ENCODE peak calls at places on chromosomes 16 and 17, in ten cellular contexts. I is neuronal stem cell, O is pancreas, X is MG63, W is GM23248, R is AG04450, G is aorta, V is BE2C, M is upper lobe of right lung, N is tibial nerve. U is an unnamed sample. For H3K27me3, the result is how much of the 10 kb centered on the place peaks cover.

GRCh38 chr16:4685776-4686496 is 7.4 kb upstream of the NUDT16L1 start:
- DNase-seq in I (no peak), O (peak), X (no peak), W (no peak), R (no peak), G (peak), V (no peak), M (no peak), N (no peak), U (peak)

GRCh38 chr17:38870259-38871165 is 654 bp downstream of the LASP1 start:
- DNase-seq in I (no peak), O (peak), X (peak), W (peak), R (no peak), G (peak), V (peak), M (peak), N (peak), U (peak)

GRCh38 chr16:1870365-1871082 is 1.4 kb downstream of the MEIOB start:
- DNase-seq in I (no peak), O (no peak), X (peak), W (peak), R (peak), G (peak), V (no peak), M (peak), N (no peak), U (no peak)

GRCh38 chr17:57109393-57110151 is 24.5 kb downstream of the AKAP1 start:
- DNase-seq in I (no peak), O (no peak), X (no peak), W (no peak), R (no peak), G (no peak), V (peak), M (no peak), N (no peak), U (peak)

GRCh38 chr16:4077083-4077714 is 39.0 kb downstream of the ADCY9 start:
- DNase-seq in I (no peak), O (no peak), X (no peak), W (no peak), R (no peak), G (no peak), V (no peak), M (no peak), N (no peak), U (no peak)

GRCh38 chr17:6592193-6592592 is 35.8 kb upstream of the PITPNM3 start:
- DNase-seq in I (no peak), O (no peak), X (no peak), W (peak), R (no peak), G (no peak), V (no peak), M (no peak), N (no peak), U (no peak)

GRCh38 chr16:84608281-84608680 is 9.6 kb downstream of the COTL1 start:
- DNase-seq in I (no peak), O (no peak), X (no peak), W (no peak), R (no peak), G (no peak), V (no peak), M (no peak), N (no peak), U (no peak)

GRCh38 chr17:17036520-17036998 is 5.7 kb upstream of the MPRIP start:
- DNase-seq in I (no peak), O (no peak), X (no peak), W (peak), R (no peak), G (peak), V (no peak), M (peak), N (no peak), U (no peak)

GRCh38 chr16:7990864-7991263 is 599.4 kb downstream of the TMEM114 start:
- DNase-seq in I (no peak), O (no peak), X (no peak), W (no peak), R (no peak), G (no peak), V (no peak), M (no peak), N (no peak), U (peak)

GRCh38 chr16:2963074-2963610 is 933 bp upstream of the KREMEN2 start:
- DNase-seq in I (no peak), O (peak), X (no peak), W (no peak), R (no peak), G (no peak), V (no peak), M (no peak), N (no peak), U (no peak)

GRCh38 chr17:46818929-46819859 is 702 bp upstream of the WNT3 start:
- DNase-seq in I (peak), O (peak), X (no peak), W (peak), R (no peak), G (no peak), V (no peak), M (peak), N (no peak), U (no peak)

GRCh38 chr16:5506021-5506420 is 408.4 kb upstream of the EEF2KMT start:
- DNase-seq in I (no peak), O (no peak), X (no peak), W (no peak), R (no peak), G (no peak), V (peak), M (no peak), N (no peak), U (no peak)

GRCh38 chr17:13415877-13416416 is 185.8 kb downstream of the HS3ST3A1 start:
- DNase-seq in I (no peak), O (no peak), X (peak), W (peak), R (peak), G (no peak), V (peak), M (peak), N (no peak), U (peak)

GRCh38 chr16:87560428-87561199 is 41.7 kb upstream of the JPH3 start:
- DNase-seq in I (no peak), O (no peak), X (peak), W (peak), R (no peak), G (peak), V (peak), M (peak), N (no peak), U (peak)

GRCh38 chr17:34582901-34583245 is 3.5 kb downstream of the TMEM132E start:
- DNase-seq in I (no peak), O (no peak), X (no peak), W (no peak), R (no peak), G (no peak), V (no peak), M (peak), N (no peak), U (no peak)

GRCh38 chr17:34586346-34586846 is 7.0 kb downstream of the TMEM132E start:
- DNase-seq in I (no peak), O (no peak), X (no peak), W (no peak), R (no peak), G (no peak), V (no peak), M (no peak), N (no peak), U (no peak)

GRCh38 chr17:34584805-34585416 is 5.5 kb downstream of the TMEM132E start:
- DNase-seq in I (no peak), O (no peak), X (no peak), W (peak), R (no peak), G (peak), V (peak), M (no peak), N (no peak), U (no peak)

GRCh38 chr17:34589120-34589965 is 10.0 kb downstream of the TMEM132E start:
- DNase-seq in I (no peak), O (no peak), X (no peak), W (no peak), R (no peak), G (no peak), V (no peak), M (no peak), N (no peak), U (no peak)

DNA sequence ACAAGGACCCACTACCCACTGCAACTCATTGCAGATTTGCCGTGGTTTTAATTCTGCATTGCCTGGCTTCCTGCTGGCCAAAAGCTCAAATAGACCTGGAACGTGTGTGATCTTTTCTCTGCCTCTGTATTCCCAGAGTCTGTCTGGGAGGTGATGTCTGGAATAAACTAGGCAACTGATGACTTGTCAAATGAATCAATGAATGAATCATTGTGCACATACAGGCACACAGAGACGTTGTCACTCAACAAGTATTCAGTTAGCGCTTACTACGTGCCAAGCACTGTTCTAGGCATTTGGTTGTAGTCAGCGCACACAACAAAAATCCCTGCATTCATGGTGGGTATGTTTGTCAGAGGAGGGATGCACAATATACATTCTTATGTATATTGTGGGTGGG is 8.9 kb downstream of the TMEM132E start:
- DNase-seq in I (no peak), O (no peak), X (no peak), W (no peak), R (no peak), G (no peak), V (no peak), M (no peak), N (no peak), U (no peak)
- H3K27me3 ChIP-seq in I (under half), O (under half), X (under half), W (under half), R (under half), G (under half), V (under half), M (under half), N (under half), U (under half)

DNA sequence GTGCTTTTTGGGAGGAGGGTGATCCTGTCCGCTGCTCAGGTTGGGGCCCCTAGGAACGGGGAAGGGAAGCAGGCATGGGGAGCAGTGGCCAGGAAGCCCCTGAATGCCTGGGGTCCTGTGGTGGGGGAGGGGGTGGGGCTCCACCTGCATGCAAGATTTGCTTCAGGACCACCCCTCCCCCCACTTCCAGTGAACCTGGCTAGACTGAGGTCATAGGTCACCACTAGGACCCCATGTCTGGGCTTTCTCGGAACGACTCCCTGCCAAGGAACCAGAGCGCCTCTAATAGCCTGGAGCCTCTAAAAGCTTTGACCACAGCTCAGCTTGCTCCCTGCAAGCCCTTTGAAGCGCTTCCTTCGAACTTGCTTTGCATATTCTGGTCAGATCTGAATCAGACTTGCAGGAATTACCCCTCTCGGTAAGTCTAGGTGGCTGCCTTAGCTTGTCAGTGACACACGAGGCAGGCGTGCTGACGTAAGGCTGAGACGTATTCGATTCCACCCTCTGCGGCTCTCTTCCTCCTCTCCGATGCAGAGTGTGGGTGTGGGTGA is 3.6 kb downstream of the SOCS3 start:
- DNase-seq in I (no peak), O (no peak), X (no peak), W (peak), R (peak), G (no peak), V (no peak), M (no peak), N (no peak), U (no peak)
- H3K27me3 ChIP-seq in I (under half), O (under half), X (under half), W (under half), R (under half), G (under half), V (under half), M (under half), N (under half), U (under half)

DNA sequence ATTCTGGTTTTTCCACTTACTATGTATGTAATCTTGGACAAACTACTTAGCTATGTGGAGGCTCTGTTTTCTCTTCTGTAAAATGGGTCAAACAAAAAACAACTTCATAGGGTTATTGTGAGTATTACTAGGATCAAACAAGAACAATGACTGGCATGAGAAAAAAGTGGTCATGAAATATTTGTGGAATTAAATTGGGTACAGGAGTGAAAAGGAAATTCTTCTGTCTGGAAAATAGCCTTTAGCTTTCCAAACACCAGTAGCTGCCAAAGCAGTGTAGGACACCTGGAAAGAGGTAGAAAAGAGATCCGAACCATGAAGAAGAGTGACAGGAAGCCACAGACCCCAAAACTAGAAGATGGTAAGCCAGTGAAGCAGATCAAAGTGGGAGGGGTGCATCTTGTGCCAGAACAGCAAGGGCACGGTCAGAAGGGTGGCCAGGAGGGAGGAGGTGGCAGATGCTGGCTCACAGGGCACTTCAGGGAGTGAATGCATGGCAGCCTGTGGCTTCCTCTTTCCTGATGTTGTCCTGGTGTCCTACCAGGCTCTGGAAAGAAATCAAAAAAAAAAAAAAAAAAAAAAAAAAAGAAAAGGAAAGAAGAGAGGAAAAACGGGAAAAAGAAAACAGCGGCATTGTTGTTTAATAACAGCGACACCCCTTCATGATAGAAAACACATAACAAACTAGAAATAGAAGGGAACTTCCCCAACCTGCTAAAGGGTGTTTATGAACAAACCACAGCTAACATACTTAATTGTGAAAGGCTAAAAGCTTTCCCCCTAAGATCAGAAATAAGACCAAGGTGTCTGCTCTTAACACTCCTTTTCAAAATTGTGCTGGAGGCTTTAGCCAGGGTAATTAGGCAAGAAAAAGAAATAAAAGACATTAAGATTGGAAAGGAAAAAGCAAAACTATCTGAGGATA is 67.9 kb downstream of the PCTP start:
- DNase-seq in I (no peak), O (no peak), X (no peak), W (no peak), R (no peak), G (no peak), V (no peak), M (no peak), N (no peak), U (no peak)
- H3K27me3 ChIP-seq in I (under half), O (under half), X (under half), W (under half), R (under half), G (under half), V (under half), M (under half), N (under half), U (under half)

GRCh38 chr17:2049333-2050245 is 5.3 kb upstream of the HIC1 start:
- DNase-seq in I (peak), O (peak), X (peak), W (peak), R (no peak), G (peak), V (peak), M (peak), N (peak), U (peak)
- H3K27me3 ChIP-seq in I (under half), O (under half), X (under half), W (under half), R (under half), G (under half), V (under half), M (under half), N (under half), U (under half)

GRCh38 chr17:81385320-81386111 is 9.7 kb upstream of the BAHCC1 start:
- DNase-seq in I (no peak), O (peak), X (no peak), W (no peak), R (no peak), G (no peak), V (no peak), M (no peak), N (no peak), U (no peak)
- H3K27me3 ChIP-seq in I (under half), O (under half), X (under half), W (under half), R (under half), G (under half), V (under half), M (under half), N (under half), U (under half)

GRCh38 chr17:77856551-77857305 is 101.8 kb upstream of the TNRC6C start:
- DNase-seq in I (no peak), O (no peak), X (no peak), W (no peak), R (no peak), G (peak), V (no peak), M (peak), N (no peak), U (no peak)
- H3K27me3 ChIP-seq in I (under half), O (under half), X (under half), W (under half), R (under half), G (under half), V (under half), M (under half), N (under half), U (under half)

GRCh38 chr17:48577946-48578615 is at the start of gene HOXB4:
- DNase-seq in I (no peak), O (no peak), X (peak), W (peak), R (no peak), G (peak), V (no peak), M (no peak), N (peak), U (peak)
- H3K27me3 ChIP-seq in I (half or more), O (half or more), X (under half), W (under half), R (under half), G (under half), V (half or more), M (half or more), N (under half), U (half or more)